ENCODE peak calls at places on chromosomes 2 and 18, in nine cellular contexts. One of them, this sample, is unnamed. For H3K27me3, the result is how much of the 10 kb centered on the place peaks cover.

GRCh38 chr2:43038034-43038719 is 188.2 kb downstream of the ZFP36L2 start:
- DNase-seq in naive thymus-derived CD4-positive, alpha-beta T cell: no peak
- DNase-seq in NT2/D1: no peak
- DNase-seq in uterus: peak
- DNase-seq in mesenchymal stem cell: peak
- DNase-seq in CD8-positive, alpha-beta memory T cell: no peak
- DNase-seq in brain microvascular endothelial cell: no peak
- DNase-seq in cardiac muscle cell: peak
- DNase-seq in IMR-90: peak
- DNase-seq in this sample: no peak

GRCh38 chr2:154067124-154067523 is 195.4 kb downstream of the GALNT13 start:
- DNase-seq in NT2/D1: no peak
- DNase-seq in brain microvascular endothelial cell: no peak
- DNase-seq in naive thymus-derived CD4-positive, alpha-beta T cell: no peak
- DNase-seq in cardiac muscle cell: no peak
- DNase-seq in IMR-90: no peak
- DNase-seq in uterus: no peak
- DNase-seq in mesenchymal stem cell: no peak
- DNase-seq in CD8-positive, alpha-beta memory T cell: no peak
- DNase-seq in this sample: no peak

GRCh38 chr2:104804148-104804890 is 49.6 kb upstream of the POU3F3 start:
- DNase-seq in brain microvascular endothelial cell: no peak
- DNase-seq in mesenchymal stem cell: no peak
- DNase-seq in IMR-90: no peak
- DNase-seq in NT2/D1: no peak
- DNase-seq in naive thymus-derived CD4-positive, alpha-beta T cell: no peak
- DNase-seq in cardiac muscle cell: no peak
- DNase-seq in uterus: no peak
- DNase-seq in CD8-positive, alpha-beta memory T cell: no peak
- DNase-seq in this sample: no peak

GRCh38 chr2:232604535-232604934 is 28.9 kb upstream of the EFHD1 start:
- DNase-seq in CD8-positive, alpha-beta memory T cell: no peak
- DNase-seq in NT2/D1: no peak
- DNase-seq in naive thymus-derived CD4-positive, alpha-beta T cell: no peak
- DNase-seq in IMR-90: no peak
- DNase-seq in brain microvascular endothelial cell: no peak
- DNase-seq in uterus: no peak
- DNase-seq in cardiac muscle cell: no peak
- DNase-seq in mesenchymal stem cell: no peak
- DNase-seq in this sample: no peak

GRCh38 chr2:220506466-220506865 is 879.0 kb downstream of the SLC4A3 start:
- DNase-seq in naive thymus-derived CD4-positive, alpha-beta T cell: no peak
- DNase-seq in mesenchymal stem cell: no peak
- DNase-seq in CD8-positive, alpha-beta memory T cell: no peak
- DNase-seq in cardiac muscle cell: no peak
- DNase-seq in uterus: no peak
- DNase-seq in brain microvascular endothelial cell: no peak
- DNase-seq in IMR-90: no peak
- DNase-seq in NT2/D1: no peak
- DNase-seq in this sample: no peak

GRCh38 chr2:200856806-200857205 is 7.7 kb downstream of the CLK1 start:
- DNase-seq in cardiac muscle cell: no peak
- DNase-seq in NT2/D1: no peak
- DNase-seq in mesenchymal stem cell: no peak
- DNase-seq in naive thymus-derived CD4-positive, alpha-beta T cell: no peak
- DNase-seq in brain microvascular endothelial cell: no peak
- DNase-seq in uterus: no peak
- DNase-seq in IMR-90: no peak
- DNase-seq in CD8-positive, alpha-beta memory T cell: no peak
- DNase-seq in this sample: no peak

GRCh38 chr18:5630766-5631413 is 87.1 kb upstream of the EPB41L3 start:
- DNase-seq in brain microvascular endothelial cell: peak
- DNase-seq in naive thymus-derived CD4-positive, alpha-beta T cell: no peak
- DNase-seq in mesenchymal stem cell: no peak
- DNase-seq in NT2/D1: no peak
- DNase-seq in cardiac muscle cell: no peak
- DNase-seq in uterus: no peak
- DNase-seq in IMR-90: no peak
- DNase-seq in CD8-positive, alpha-beta memory T cell: no peak
- DNase-seq in this sample: no peak

GRCh38 chr18:7601249-7601620 is 34.1 kb downstream of the PTPRM start:
- DNase-seq in IMR-90: peak
- DNase-seq in mesenchymal stem cell: peak
- DNase-seq in brain microvascular endothelial cell: peak
- DNase-seq in naive thymus-derived CD4-positive, alpha-beta T cell: no peak
- DNase-seq in CD8-positive, alpha-beta memory T cell: no peak
- DNase-seq in cardiac muscle cell: peak
- DNase-seq in NT2/D1: no peak
- DNase-seq in uterus: no peak
- DNase-seq in this sample: no peak

GRCh38 chr2:120868366-120868765 is 132.7 kb downstream of the GLI2 start:
- DNase-seq in naive thymus-derived CD4-positive, alpha-beta T cell: no peak
- DNase-seq in brain microvascular endothelial cell: no peak
- DNase-seq in CD8-positive, alpha-beta memory T cell: no peak
- DNase-seq in mesenchymal stem cell: no peak
- DNase-seq in IMR-90: no peak
- DNase-seq in NT2/D1: no peak
- DNase-seq in cardiac muscle cell: no peak
- DNase-seq in uterus: no peak
- DNase-seq in this sample: no peak

GRCh38 chr2:119207447-119207846 is 16.2 kb upstream of the STEAP3 start:
- DNase-seq in uterus: no peak
- DNase-seq in cardiac muscle cell: no peak
- DNase-seq in NT2/D1: no peak
- DNase-seq in brain microvascular endothelial cell: no peak
- DNase-seq in IMR-90: no peak
- DNase-seq in CD8-positive, alpha-beta memory T cell: no peak
- DNase-seq in mesenchymal stem cell: no peak
- DNase-seq in naive thymus-derived CD4-positive, alpha-beta T cell: no peak
- DNase-seq in this sample: no peak

GRCh38 chr2:216083464-216084279 is 2.0 kb downstream of the TMEM169 start:
- DNase-seq in NT2/D1: no peak
- DNase-seq in brain microvascular endothelial cell: peak
- DNase-seq in naive thymus-derived CD4-positive, alpha-beta T cell: no peak
- DNase-seq in cardiac muscle cell: peak
- DNase-seq in CD8-positive, alpha-beta memory T cell: no peak
- DNase-seq in mesenchymal stem cell: peak
- DNase-seq in IMR-90: peak
- DNase-seq in uterus: no peak
- DNase-seq in this sample: peak

GRCh38 chr2:216195565-216195978 is 86.4 kb downstream of the XRCC5 start:
- DNase-seq in mesenchymal stem cell: peak
- DNase-seq in NT2/D1: no peak
- DNase-seq in cardiac muscle cell: peak
- DNase-seq in IMR-90: peak
- DNase-seq in CD8-positive, alpha-beta memory T cell: no peak
- DNase-seq in naive thymus-derived CD4-positive, alpha-beta T cell: no peak
- DNase-seq in uterus: no peak
- DNase-seq in brain microvascular endothelial cell: peak
- DNase-seq in this sample: no peak

GRCh38 chr2:241091734-241092445 is 10.2 kb downstream of the MTERF4 start:
- DNase-seq in uterus: no peak
- DNase-seq in brain microvascular endothelial cell: no peak
- DNase-seq in NT2/D1: no peak
- DNase-seq in naive thymus-derived CD4-positive, alpha-beta T cell: no peak
- DNase-seq in CD8-positive, alpha-beta memory T cell: no peak
- DNase-seq in cardiac muscle cell: no peak
- DNase-seq in mesenchymal stem cell: no peak
- DNase-seq in IMR-90: no peak
- DNase-seq in this sample: no peak

GRCh38 chr2:226020179-226020578 is 620.7 kb downstream of the NYAP2 start:
- DNase-seq in IMR-90: no peak
- DNase-seq in uterus: no peak
- DNase-seq in CD8-positive, alpha-beta memory T cell: no peak
- DNase-seq in NT2/D1: no peak
- DNase-seq in brain microvascular endothelial cell: no peak
- DNase-seq in naive thymus-derived CD4-positive, alpha-beta T cell: no peak
- DNase-seq in mesenchymal stem cell: no peak
- DNase-seq in cardiac muscle cell: no peak
- DNase-seq in this sample: no peak

GRCh38 chr2:73291461-73292315 is 1.7 kb downstream of the EGR4 start:
- DNase-seq in IMR-90: no peak
- DNase-seq in mesenchymal stem cell: no peak
- DNase-seq in NT2/D1: peak
- DNase-seq in uterus: no peak
- DNase-seq in cardiac muscle cell: no peak
- DNase-seq in CD8-positive, alpha-beta memory T cell: no peak
- DNase-seq in naive thymus-derived CD4-positive, alpha-beta T cell: no peak
- DNase-seq in brain microvascular endothelial cell: no peak
- DNase-seq in this sample: peak

GRCh38 chr2:73292906-73293533 is 328 bp downstream of the EGR4 start:
- DNase-seq in brain microvascular endothelial cell: no peak
- DNase-seq in mesenchymal stem cell: no peak
- DNase-seq in uterus: no peak
- DNase-seq in cardiac muscle cell: no peak
- DNase-seq in naive thymus-derived CD4-positive, alpha-beta T cell: no peak
- DNase-seq in CD8-positive, alpha-beta memory T cell: peak
- DNase-seq in IMR-90: no peak
- DNase-seq in NT2/D1: no peak
- DNase-seq in this sample: no peak

GRCh38 chr2:73291093-73291460 is 2.3 kb downstream of the EGR4 start:
- DNase-seq in cardiac muscle cell: peak
- DNase-seq in uterus: no peak
- DNase-seq in CD8-positive, alpha-beta memory T cell: peak
- DNase-seq in brain microvascular endothelial cell: no peak
- DNase-seq in IMR-90: peak
- DNase-seq in NT2/D1: peak
- DNase-seq in naive thymus-derived CD4-positive, alpha-beta T cell: peak
- DNase-seq in mesenchymal stem cell: peak
- DNase-seq in this sample: peak

GRCh38 chr2:73293534-73294171 is at the start of gene EGR4:
- DNase-seq in cardiac muscle cell: peak
- DNase-seq in brain microvascular endothelial cell: peak
- DNase-seq in NT2/D1: peak
- DNase-seq in uterus: no peak
- DNase-seq in mesenchymal stem cell: peak
- DNase-seq in IMR-90: peak
- DNase-seq in naive thymus-derived CD4-positive, alpha-beta T cell: peak
- DNase-seq in CD8-positive, alpha-beta memory T cell: peak
- DNase-seq in this sample: peak

GRCh38 chr2:73292316-73292905 is 937 bp downstream of the EGR4 start:
- DNase-seq in cardiac muscle cell: no peak
- DNase-seq in uterus: no peak
- DNase-seq in NT2/D1: no peak
- DNase-seq in brain microvascular endothelial cell: no peak
- DNase-seq in mesenchymal stem cell: no peak
- DNase-seq in IMR-90: no peak
- DNase-seq in CD8-positive, alpha-beta memory T cell: peak
- DNase-seq in naive thymus-derived CD4-positive, alpha-beta T cell: no peak
- DNase-seq in this sample: no peak
- H3K27me3 ChIP-seq in cardiac muscle cell: half or more
- H3K27me3 ChIP-seq in uterus: under half
- H3K27me3 ChIP-seq in NT2/D1: half or more
- H3K27me3 ChIP-seq in brain microvascular endothelial cell: half or more
- H3K27me3 ChIP-seq in mesenchymal stem cell: half or more
- H3K27me3 ChIP-seq in IMR-90: half or more
- H3K27me3 ChIP-seq in CD8-positive, alpha-beta memory T cell: under half
- H3K27me3 ChIP-seq in naive thymus-derived CD4-positive, alpha-beta T cell: under half
- H3K27me3 ChIP-seq in this sample: half or more

GRCh38 chr2:54469484-54470053 is 13.4 kb downstream of the SPTBN1 start:
- DNase-seq in naive thymus-derived CD4-positive, alpha-beta T cell: no peak
- DNase-seq in IMR-90: no peak
- DNase-seq in brain microvascular endothelial cell: no peak
- DNase-seq in mesenchymal stem cell: no peak
- DNase-seq in CD8-positive, alpha-beta memory T cell: no peak
- DNase-seq in uterus: no peak
- DNase-seq in cardiac muscle cell: no peak
- DNase-seq in NT2/D1: no peak
- DNase-seq in this sample: no peak

GRCh38 chr2:54468643-54469042 is 12.5 kb downstream of the SPTBN1 start:
- DNase-seq in brain microvascular endothelial cell: no peak
- DNase-seq in NT2/D1: no peak
- DNase-seq in cardiac muscle cell: peak
- DNase-seq in uterus: no peak
- DNase-seq in naive thymus-derived CD4-positive, alpha-beta T cell: no peak
- DNase-seq in CD8-positive, alpha-beta memory T cell: no peak
- DNase-seq in IMR-90: peak
- DNase-seq in mesenchymal stem cell: peak
- DNase-seq in this sample: no peak

GRCh38 chr2:54464334-54464733 is 8.2 kb downstream of the SPTBN1 start:
- DNase-seq in brain microvascular endothelial cell: no peak
- DNase-seq in cardiac muscle cell: no peak
- DNase-seq in NT2/D1: no peak
- DNase-seq in CD8-positive, alpha-beta memory T cell: no peak
- DNase-seq in mesenchymal stem cell: no peak
- DNase-seq in naive thymus-derived CD4-positive, alpha-beta T cell: no peak
- DNase-seq in IMR-90: no peak
- DNase-seq in uterus: no peak
- DNase-seq in this sample: no peak

GRCh38 chr2:54465143-54465542 is 9.0 kb downstream of the SPTBN1 start:
- DNase-seq in mesenchymal stem cell: peak
- DNase-seq in brain microvascular endothelial cell: no peak
- DNase-seq in cardiac muscle cell: no peak
- DNase-seq in IMR-90: no peak
- DNase-seq in uterus: no peak
- DNase-seq in CD8-positive, alpha-beta memory T cell: no peak
- DNase-seq in naive thymus-derived CD4-positive, alpha-beta T cell: no peak
- DNase-seq in NT2/D1: no peak
- DNase-seq in this sample: no peak

GRCh38 chr2:54466880-54467279 is 10.8 kb downstream of the SPTBN1 start:
- DNase-seq in uterus: no peak
- DNase-seq in CD8-positive, alpha-beta memory T cell: no peak
- DNase-seq in IMR-90: no peak
- DNase-seq in mesenchymal stem cell: peak
- DNase-seq in cardiac muscle cell: peak
- DNase-seq in brain microvascular endothelial cell: no peak
- DNase-seq in NT2/D1: no peak
- DNase-seq in naive thymus-derived CD4-positive, alpha-beta T cell: no peak
- DNase-seq in this sample: no peak
- H3K4me3 ChIP-seq in uterus: no peak
- H3K4me3 ChIP-seq in CD8-positive, alpha-beta memory T cell: no peak
- H3K4me3 ChIP-seq in IMR-90: peak
- H3K4me3 ChIP-seq in mesenchymal stem cell: no peak
- H3K4me3 ChIP-seq in cardiac muscle cell: no peak
- H3K4me3 ChIP-seq in brain microvascular endothelial cell: no peak
- H3K4me3 ChIP-seq in NT2/D1: no peak
- H3K4me3 ChIP-seq in naive thymus-derived CD4-positive, alpha-beta T cell: no peak
- H3K4me3 ChIP-seq in this sample: no peak

DNA sequence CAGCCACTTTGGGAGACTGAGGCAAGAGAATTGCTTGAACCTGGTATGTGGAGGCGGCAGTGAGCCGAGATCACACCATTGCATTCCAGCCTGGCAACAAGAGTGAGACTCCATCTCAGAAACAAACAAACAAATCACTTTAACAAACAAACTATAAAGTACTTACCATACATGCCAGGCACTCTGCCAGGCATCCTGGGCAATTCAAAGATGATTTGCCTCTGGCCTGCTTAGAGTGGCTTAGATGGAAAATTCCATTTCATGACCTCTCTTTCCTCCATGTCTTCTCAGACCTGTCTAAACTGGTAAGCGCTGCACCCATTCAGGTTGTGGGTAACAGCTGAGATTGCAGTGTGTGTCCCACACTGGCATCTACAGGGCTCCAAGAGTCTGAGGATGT is 273.2 kb downstream of the BCL2 start:
- DNase-seq in NT2/D1: no peak
- DNase-seq in IMR-90: no peak
- DNase-seq in uterus: no peak
- DNase-seq in cardiac muscle cell: no peak
- DNase-seq in CD8-positive, alpha-beta memory T cell: no peak
- DNase-seq in brain microvascular endothelial cell: no peak
- DNase-seq in naive thymus-derived CD4-positive, alpha-beta T cell: no peak
- DNase-seq in mesenchymal stem cell: no peak
- DNase-seq in this sample: no peak
- H3K27me3 ChIP-seq in NT2/D1: under half
- H3K27me3 ChIP-seq in IMR-90: under half
- H3K27me3 ChIP-seq in uterus: under half
- H3K27me3 ChIP-seq in cardiac muscle cell: under half
- H3K27me3 ChIP-seq in CD8-positive, alpha-beta memory T cell: under half
- H3K27me3 ChIP-seq in brain microvascular endothelial cell: under half
- H3K27me3 ChIP-seq in naive thymus-derived CD4-positive, alpha-beta T cell: under half
- H3K27me3 ChIP-seq in mesenchymal stem cell: under half
- H3K27me3 ChIP-seq in this sample: under half

GRCh38 chr18:45291616-45292612 is 323.4 kb upstream of the SLC14A2 start:
- DNase-seq in mesenchymal stem cell: peak
- DNase-seq in IMR-90: no peak
- DNase-seq in naive thymus-derived CD4-positive, alpha-beta T cell: no peak
- DNase-seq in CD8-positive, alpha-beta memory T cell: no peak
- DNase-seq in brain microvascular endothelial cell: peak
- DNase-seq in uterus: no peak
- DNase-seq in NT2/D1: no peak
- DNase-seq in cardiac muscle cell: peak
- DNase-seq in this sample: peak
- H3K4me3 ChIP-seq in mesenchymal stem cell: no peak
- H3K4me3 ChIP-seq in IMR-90: no peak
- H3K4me3 ChIP-seq in naive thymus-derived CD4-positive, alpha-beta T cell: no peak
- H3K4me3 ChIP-seq in CD8-positive, alpha-beta memory T cell: no peak
- H3K4me3 ChIP-seq in brain microvascular endothelial cell: no peak
- H3K4me3 ChIP-seq in uterus: no peak
- H3K4me3 ChIP-seq in NT2/D1: no peak
- H3K4me3 ChIP-seq in cardiac muscle cell: no peak
- H3K4me3 ChIP-seq in this sample: no peak